ENCODE peak calls at places on chromosomes 7 and 10, in nine cellular contexts. X is stomach; L is occipital lobe; W is HFFc6; Z is GM20000; M is activated CD4-positive, CD25-positive, alpha-beta regulatory T cell treated with anti-CD3 and anti-CD28 coated beads, Interleukin-2, amount 50 U/mL, for 72 hours; E is Calu3; F is H54; R is progenitor cell of endocrine pancreas. Y is an unnamed sample.

GRCh38 chr10:110944997-110945396 is 25.6 kb downstream of the SHOC2 start:
- DNase-seq in Z (no peak), L (no peak), W (no peak), X (no peak), E (no peak), M (no peak), F (no peak), R (no peak), Y (no peak)

GRCh38 chr10:6050801-6051445 is 11.2 kb downstream of the IL2RA start:
- DNase-seq in R (no peak), W (peak; percentile 34), X (peak; percentile 77), F (peak; percentile 24), Z (peak; percentile 75), L (no peak), E (peak; percentile 74), M (peak; percentile 85), Y (no peak)

GRCh38 chr10:94607111-94607510 is 61.5 kb downstream of the HELLS start:
- DNase-seq in L (no peak), F (no peak), E (no peak), W (no peak), X (no peak), M (no peak), Z (peak; percentile 51), R (no peak), Y (no peak)

GRCh38 chr10:62024026-62024701 is 122.7 kb downstream of the ARID5B start:
- DNase-seq in L (no peak), W (no peak), R (no peak), M (no peak), F (no peak), E (no peak), Z (no peak), X (no peak), Y (no peak)

GRCh38 chr7:18727094-18727870 is 231.7 kb downstream of the HDAC9 start:
- DNase-seq in R (no peak), Z (no peak), L (no peak), F (no peak), E (no peak), W (no peak), M (no peak), X (no peak), Y (no peak)

GRCh38 chr10:69443354-69443753 is 7.9 kb upstream of the TSPAN15 start:
- DNase-seq in X (no peak), L (no peak), F (no peak), M (no peak), W (no peak), E (no peak), R (no peak), Z (no peak), Y (no peak)

GRCh38 chr10:62710182-62710581 is 94.3 kb upstream of the ADO start:
- DNase-seq in M (no peak), F (no peak), L (no peak), Z (no peak), W (no peak), R (no peak), E (no peak), X (no peak), Y (no peak)

GRCh38 chr7:153193144-153193595 is 433.6 kb downstream of the ACTR3B start:
- DNase-seq in L (peak; percentile 14), M (no peak), F (peak; percentile 31), X (no peak), Z (peak; percentile 29), E (no peak), W (no peak), R (peak; percentile 32), Y (no peak)

GRCh38 chr10:72889391-72889831 is 4.1 kb upstream of the OIT3 start:
- DNase-seq in L (no peak), R (no peak), Z (no peak), X (no peak), W (no peak), M (no peak), F (no peak), E (no peak), Y (no peak)

GRCh38 chr10:77661100-77661499 is 23.5 kb upstream of the KCNMA1 start:
- DNase-seq in F (no peak), M (no peak), X (no peak), L (no peak), W (no peak), R (no peak), Z (no peak), E (no peak), Y (no peak)

GRCh38 chr7:69504733-69505132 is 93.5 kb upstream of the AUTS2 start:
- DNase-seq in X (no peak), R (no peak), F (no peak), E (no peak), Z (no peak), W (no peak), M (no peak), L (no peak), Y (no peak)

GRCh38 chr10:17669185-17669872 is 25.4 kb downstream of the STAM start:
- DNase-seq in L (no peak), Z (peak; percentile 25), M (peak; percentile 62), R (no peak), E (no peak), F (no peak), X (no peak), W (no peak), Y (no peak)

GRCh38 chr10:26242752-26243151 is 26.2 kb downstream of the GAD2 start:
- DNase-seq in W (no peak), F (no peak), L (no peak), E (no peak), M (no peak), X (no peak), R (no peak), Z (no peak), Y (no peak)

GRCh38 chr7:130383187-130383980 is 3.1 kb downstream of the CPA1 start:
- DNase-seq in Z (no peak), X (no peak), R (no peak), E (no peak), F (no peak), W (no peak), M (no peak), L (no peak), Y (no peak)

GRCh38 chr10:26574783-26575182 is 122.7 kb upstream of the PDSS1 start:
- DNase-seq in L (no peak), M (no peak), X (no peak), E (no peak), R (no peak), Z (peak; percentile 68), F (no peak), W (no peak), Y (no peak)

GRCh38 chr10:45581497-45582385 is 90.8 kb downstream of the ZFAND4 start:
- DNase-seq in X (no peak), Z (no peak), W (no peak), L (no peak), R (no peak), F (no peak), M (no peak), E (no peak), Y (no peak)

GRCh38 chr7:240128-240676 is 47.8 kb downstream of the FAM20C start:
- DNase-seq in E (no peak), Z (no peak), W (no peak), F (no peak), R (no peak), X (no peak), M (no peak), L (no peak), Y (no peak)

Y was measured in suprapubic skin.